ENCODE peak calls at places on chromosomes 6 and 20, in eight cellular contexts. K is tibial nerve; I is effector memory CD4-positive, alpha-beta T cell; Y is A549; T is colonic mucosa; C is lower lobe of right lung; H is heart right ventricle; U is CD8-positive, alpha-beta memory T cell. D is an unnamed sample.

GRCh38 chr20:1637226-1637625 is 17.4 kb upstream of the SIRPB1 start:
- DNase-seq in K (no peak), I (no peak), Y (no peak), T (no peak), C (no peak), H (no peak), U (no peak), D (no peak)

GRCh38 chr6:44339763-44340625 is 2.5 kb upstream of the SPATS1 start:
- DNase-seq in K (no peak), I (no peak), Y (peak; percentile 22), T (no peak), C (no peak), H (no peak), U (no peak), D (no peak)

GRCh38 chr20:652611-653109 is 340 bp downstream of the SRXN1 start:
- DNase-seq in K (no peak), I (no peak), Y (peak; percentile 69), T (peak; percentile 37), C (peak; percentile 66), H (peak; percentile 35), U (no peak), D (no peak)

GRCh38 chr6:110328231-110328630 is 29.9 kb downstream of the METTL24 start:
- DNase-seq in K (no peak), I (no peak), Y (no peak), T (no peak), C (no peak), H (no peak), U (no peak), D (no peak)

GRCh38 chr6:149781715-149782114 is 32.2 kb downstream of the PCMT1 start:
- DNase-seq in K (no peak), I (no peak), Y (no peak), T (no peak), C (no peak), H (no peak), U (no peak), D (no peak)

GRCh38 chr20:30816182-30816645 is 441.2 kb upstream of the DEFB115 start:
- DNase-seq in K (no peak), I (no peak), Y (no peak), T (peak; percentile 22), C (peak; percentile 59), H (no peak), U (no peak), D (no peak)

GRCh38 chr6:95091823-95092436 is 485.4 kb upstream of the MANEA start:
- DNase-seq in K (no peak), I (no peak), Y (peak; percentile 54), T (no peak), C (no peak), H (no peak), U (no peak), D (no peak)

GRCh38 chr6:137830562-137830961 is 36.5 kb upstream of the TNFAIP3 start:
- DNase-seq in K (no peak), I (no peak), Y (no peak), T (no peak), C (no peak), H (no peak), U (no peak), D (no peak)

GRCh38 chr20:14069796-14070195 is 74.5 kb downstream of the MACROD2 start:
- DNase-seq in K (no peak), I (no peak), Y (no peak), T (no peak), C (no peak), H (no peak), U (no peak), D (no peak)

GRCh38 chr6:119340766-119341487 is 8.6 kb downstream of the MAN1A1 start:
- DNase-seq in K (no peak), I (no peak), Y (no peak), T (no peak), C (no peak), H (no peak), U (no peak), D (no peak)

GRCh38 chr6:70834520-70834919 is 122.3 kb downstream of the B3GAT2 start:
- DNase-seq in K (no peak), I (no peak), Y (no peak), T (no peak), C (no peak), H (no peak), U (no peak), D (no peak)

GRCh38 chr6:121652726-121653623 is 217.5 kb downstream of the GJA1 start:
- DNase-seq in K (peak; percentile 79), I (no peak), Y (peak; percentile 47), T (no peak), C (no peak), H (no peak), U (no peak), D (no peak)

GRCh38 chr6:159398633-159399032 is 229.4 kb downstream of the FNDC1 start:
- DNase-seq in K (no peak), I (no peak), Y (no peak), T (no peak), C (no peak), H (no peak), U (no peak), D (no peak)

GRCh38 chr6:116111552-116112528 is 11.2 kb downstream of the NT5DC1 start:
- DNase-seq in K (peak; percentile 16), I (no peak), Y (peak; percentile 49), T (peak; percentile 57), C (no peak), H (no peak), U (no peak), D (no peak)

GRCh38 chr20:46710149-46710913 is 882 bp downstream of the SLC2A10 start:
- DNase-seq in K (no peak), I (no peak), Y (no peak), T (peak; percentile 59), C (no peak), H (no peak), U (no peak), D (no peak)

GRCh38 chr20:46712056-46712636 is 2.7 kb downstream of the SLC2A10 start:
- DNase-seq in K (no peak), I (no peak), Y (no peak), T (no peak), C (no peak), H (no peak), U (no peak), D (no peak)

GRCh38 chr20:46708172-46708860 is 1.1 kb upstream of the SLC2A10 start:
- DNase-seq in K (no peak), I (no peak), Y (peak; percentile 20), T (peak; percentile 90), C (no peak), H (no peak), U (no peak), D (no peak)

GRCh38 chr20:46709055-46709458 is 392 bp upstream of the SLC2A10 start:
- DNase-seq in K (no peak), I (no peak), Y (no peak), T (peak; percentile 74), C (no peak), H (no peak), U (no peak), D (no peak)

GRCh38 chr20:46709459-46710148 is at the start of gene SLC2A10:
- DNase-seq in K (peak; percentile 51), I (no peak), Y (no peak), T (peak; percentile 73), C (peak; percentile 66), H (peak; percentile 64), U (no peak), D (no peak)
- H3K27ac ChIP-seq in K (peak within 1 kb of the TSS; percentile 76), I (no peak within 1 kb of the TSS), Y (no peak within 1 kb of the TSS), T (peak within 1 kb of the TSS; percentile 84), C (peak within 1 kb of the TSS; percentile 83), H (peak within 1 kb of the TSS; percentile 25), U (no peak within 1 kb of the TSS), D (no peak within 1 kb of the TSS)

GRCh38 chr6:38684244-38684643 is 18.7 kb downstream of the GLO1 start:
- DNase-seq in K (no peak), I (no peak), Y (no peak), T (no peak), C (no peak), H (no peak), U (no peak), D (no peak)
- H3K27ac ChIP-seq in K (no peak overlapping the region), I (no peak overlapping the region), Y (no peak overlapping the region), T (no peak overlapping the region), C (no peak overlapping the region), H (no peak overlapping the region), U (no peak overlapping the region), D (no peak overlapping the region)

GRCh38 chr6:151016107-151016506 is 150.6 kb downstream of the MTHFD1L start:
- DNase-seq in K (no peak), I (no peak), Y (no peak), T (no peak), C (no peak), H (no peak), U (no peak), D (no peak)

GRCh38 chr6:151015320-151015719 is 149.8 kb downstream of the MTHFD1L start:
- DNase-seq in K (no peak), I (no peak), Y (no peak), T (no peak), C (no peak), H (no peak), U (no peak), D (no peak)

GRCh38 chr6:151018035-151018434 is 152.5 kb downstream of the MTHFD1L start:
- DNase-seq in K (no peak), I (no peak), Y (no peak), T (no peak), C (no peak), H (no peak), U (no peak), D (no peak)

GRCh38 chr6:151012321-151013294 is 147.1 kb downstream of the MTHFD1L start:
- DNase-seq in K (no peak), I (no peak), Y (no peak), T (no peak), C (no peak), H (no peak), U (no peak), D (no peak)

DNA sequence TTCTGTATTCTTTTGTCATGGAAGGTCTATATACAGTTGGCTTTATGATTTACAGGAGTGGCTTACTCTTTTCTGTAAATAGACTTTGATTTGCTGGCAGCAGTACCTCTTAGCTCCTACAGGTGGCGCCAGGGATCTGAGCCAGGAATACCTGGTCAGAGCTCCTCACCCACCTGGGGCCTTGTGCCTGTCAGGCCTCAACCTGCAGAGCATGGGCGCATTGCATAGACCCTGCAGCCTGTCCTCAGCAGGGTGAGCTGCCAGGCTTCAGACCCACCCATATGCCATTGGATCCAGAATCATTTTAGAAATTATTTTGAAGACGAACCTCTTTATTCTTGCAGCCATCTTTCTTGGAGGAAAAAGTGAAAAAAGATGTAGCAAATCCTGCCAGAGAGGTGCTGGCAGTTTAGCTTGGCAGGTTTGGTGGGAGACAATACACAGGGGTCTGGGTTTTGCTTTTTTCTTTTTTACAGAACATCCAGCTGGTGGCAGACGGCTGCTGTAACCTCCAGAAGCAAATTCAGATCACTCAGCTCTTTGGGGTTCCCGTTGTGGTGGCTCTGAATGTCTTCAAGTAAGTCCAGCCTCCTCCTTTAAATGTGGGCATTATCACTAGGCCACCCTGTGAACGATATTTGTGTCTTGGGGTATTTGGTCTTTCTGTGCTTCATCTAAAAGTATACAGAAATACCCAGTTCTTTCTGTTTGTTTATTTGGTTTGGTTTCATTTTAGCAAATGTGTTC is 149.1 kb downstream of the MTHFD1L start:
- DNase-seq in K (peak; percentile 78), I (peak; percentile 12), Y (peak; percentile 78), T (peak; percentile 70), C (peak; percentile 68), H (peak; percentile 68), U (peak; percentile 42), D (peak; percentile 11)
- H3K27ac ChIP-seq in K (no peak overlapping the region), I (no peak overlapping the region), Y (peak overlapping the region; percentile 78), T (no peak overlapping the region), C (peak overlapping the region; percentile 42), H (no peak overlapping the region), U (no peak overlapping the region), D (no peak overlapping the region)

DNA sequence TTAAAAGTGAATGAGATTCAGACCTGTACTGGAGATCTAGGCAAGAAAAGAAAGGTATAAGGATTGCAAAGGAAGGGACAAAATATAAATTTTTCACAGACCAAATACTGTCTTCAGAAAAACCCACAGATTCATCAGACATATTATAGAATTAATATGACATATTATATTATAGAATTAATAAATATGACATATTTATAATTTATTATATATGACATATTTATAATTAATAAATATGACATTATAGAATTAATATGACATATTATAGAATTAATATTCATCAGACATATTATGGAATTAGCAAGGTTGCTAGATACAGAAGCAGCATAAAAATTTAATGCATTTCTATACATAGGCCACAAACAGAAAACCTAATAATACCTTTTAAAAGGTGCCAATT is 44.7 kb upstream of the GNRH2 start:
- DNase-seq in K (no peak), I (no peak), Y (no peak), T (no peak), C (no peak), H (no peak), U (no peak), D (no peak)
- H3K27ac ChIP-seq in K (no peak overlapping the region), I (no peak overlapping the region), Y (no peak overlapping the region), T (no peak overlapping the region), C (no peak overlapping the region), H (no peak overlapping the region), U (no peak overlapping the region), D (no peak overlapping the region)